ENCODE peak calls at places on chromosomes 3 and 15, in eight cellular contexts. R, E, Z, P, D, I, V and Y are unnamed samples.

GRCh38 chr3:149936812-149937230 is 33.9 kb downstream of the PFN2 start:
- DNase-seq in R (peak), E (no peak), Z (peak), P (peak), D (peak), I (no peak), V (peak), Y (peak)

GRCh38 chr3:148226246-148226645 is 471.5 kb upstream of the AGTR1 start:
- DNase-seq in R (no peak), E (no peak), Z (no peak), P (no peak), D (no peak), I (no peak), V (no peak), Y (no peak)

GRCh38 chr15:62928996-62929350 is 113.6 kb upstream of the TPM1 start:
- DNase-seq in R (peak), E (no peak), Z (no peak), P (no peak), D (no peak), I (no peak), V (peak), Y (no peak)

GRCh38 chr3:141346839-141347238 is 21.5 kb upstream of the ZBTB38 start:
- DNase-seq in R (no peak), E (no peak), Z (peak), P (no peak), D (no peak), I (no peak), V (no peak), Y (no peak)

GRCh38 chr15:99118258-99118632 is 13.4 kb downstream of the SYNM start:
- DNase-seq in R (no peak), E (no peak), Z (no peak), P (no peak), D (no peak), I (no peak), V (no peak), Y (no peak)

GRCh38 chr15:67144609-67145306 is 79.4 kb downstream of the SMAD3 start:
- DNase-seq in R (peak), E (no peak), Z (peak), P (no peak), D (peak), I (no peak), V (peak), Y (no peak)

GRCh38 chr3:5309181-5309580 is 121.7 kb downstream of the EDEM1 start:
- DNase-seq in R (no peak), E (no peak), Z (no peak), P (no peak), D (no peak), I (no peak), V (no peak), Y (no peak)

GRCh38 chr3:168884353-168884903 is 779.1 kb downstream of the MECOM start:
- DNase-seq in R (peak), E (no peak), Z (no peak), P (no peak), D (peak), I (no peak), V (peak), Y (no peak)

GRCh38 chr3:188296761-188297689 is 143.1 kb downstream of the LPP start:
- DNase-seq in R (peak), E (no peak), Z (peak), P (no peak), D (peak), I (no peak), V (peak), Y (no peak)

GRCh38 chr3:49164983-49165720 is 979 bp downstream of the CCDC71 start:
- DNase-seq in R (no peak), E (no peak), Z (no peak), P (peak), D (no peak), I (no peak), V (no peak), Y (no peak)

GRCh38 chr15:42679285-42680141 is 57.4 kb downstream of the CDAN1 start:
- DNase-seq in R (no peak), E (no peak), Z (no peak), P (no peak), D (no peak), I (no peak), V (no peak), Y (no peak)

GRCh38 chr3:183281126-183281797 is 28.2 kb downstream of the B3GNT5 start:
- DNase-seq in R (no peak), E (no peak), Z (no peak), P (no peak), D (no peak), I (no peak), V (no peak), Y (no peak)

GRCh38 chr3:130925628-130926027 is 31.7 kb downstream of the ATP2C1 start:
- DNase-seq in R (peak), E (no peak), Z (peak), P (no peak), D (peak), I (no peak), V (peak), Y (peak)

GRCh38 chr3:103308921-103309320 is 874.1 kb downstream of the ZPLD1 start:
- DNase-seq in R (no peak), E (no peak), Z (no peak), P (no peak), D (no peak), I (no peak), V (no peak), Y (no peak)

GRCh38 chr3:134496481-134497071 is 10.7 kb downstream of the CEP63 start:
- DNase-seq in R (no peak), E (no peak), Z (no peak), P (peak), D (no peak), I (no peak), V (no peak), Y (no peak)

GRCh38 chr3:149547413-149547812 is 72.9 kb downstream of the TM4SF4 start:
- DNase-seq in R (peak), E (peak), Z (no peak), P (no peak), D (peak), I (peak), V (no peak), Y (no peak)

GRCh38 chr15:48297668-48298067 is 33.6 kb upstream of the DUT start:
- DNase-seq in R (no peak), E (no peak), Z (no peak), P (no peak), D (no peak), I (no peak), V (no peak), Y (no peak)

GRCh38 chr15:98771444-98772059 is 123.2 kb downstream of the IGF1R start:
- DNase-seq in R (no peak), E (no peak), Z (no peak), P (no peak), D (no peak), I (no peak), V (no peak), Y (no peak)

GRCh38 chr3:18111702-18112311 is 313.3 kb downstream of the SATB1 start:
- DNase-seq in R (no peak), E (no peak), Z (no peak), P (peak), D (no peak), I (peak), V (no peak), Y (no peak)

GRCh38 chr3:196789773-196790419 is 50.2 kb downstream of the PAK2 start:
- DNase-seq in R (no peak), E (no peak), Z (no peak), P (no peak), D (no peak), I (no peak), V (no peak), Y (no peak)
- H3K4me3 ChIP-seq in R (no peak), E (no peak), Z (no peak), P (no peak), D (no peak), I (no peak), V (no peak), Y (no peak)

DNA sequence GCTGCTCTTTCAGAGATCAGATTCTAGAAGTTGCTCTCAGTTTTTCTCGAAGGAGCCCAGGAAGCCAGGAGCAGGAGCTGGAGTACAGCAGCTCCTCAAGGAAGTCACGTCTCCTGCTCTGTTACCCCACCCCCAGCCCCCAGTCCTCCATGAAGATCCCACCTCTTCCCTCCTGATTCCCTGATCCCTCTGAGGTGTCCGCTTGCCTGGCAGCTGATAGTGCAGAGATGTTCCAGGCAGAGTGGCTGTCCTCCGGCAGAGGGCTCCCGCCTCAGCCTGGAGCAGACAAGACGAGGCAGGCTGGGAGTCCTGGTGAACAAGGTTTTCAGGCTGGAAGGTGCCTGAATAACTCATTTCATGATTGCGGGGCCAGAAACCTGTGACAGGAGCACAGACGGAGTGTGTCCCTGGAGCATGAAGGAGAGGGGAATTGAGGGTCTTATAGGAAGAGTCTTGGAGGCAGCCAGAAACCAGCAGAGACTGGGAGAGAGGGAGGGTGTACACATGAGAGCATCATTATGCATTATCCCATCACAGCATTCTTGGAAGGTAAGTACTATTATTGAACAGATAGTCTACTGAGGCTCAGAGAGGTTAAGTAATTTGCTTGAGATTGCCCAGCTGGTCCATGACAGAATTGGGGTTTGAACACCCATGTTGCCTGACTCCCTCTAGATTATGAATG is 1.2 kb downstream of the HRH1 start:
- DNase-seq in R (peak), E (peak), Z (no peak), P (peak), D (peak), I (peak), V (peak), Y (no peak)
- H3K4me3 ChIP-seq in R (peak), E (peak), Z (no peak), P (peak), D (peak), I (peak), V (peak), Y (no peak)

DNA sequence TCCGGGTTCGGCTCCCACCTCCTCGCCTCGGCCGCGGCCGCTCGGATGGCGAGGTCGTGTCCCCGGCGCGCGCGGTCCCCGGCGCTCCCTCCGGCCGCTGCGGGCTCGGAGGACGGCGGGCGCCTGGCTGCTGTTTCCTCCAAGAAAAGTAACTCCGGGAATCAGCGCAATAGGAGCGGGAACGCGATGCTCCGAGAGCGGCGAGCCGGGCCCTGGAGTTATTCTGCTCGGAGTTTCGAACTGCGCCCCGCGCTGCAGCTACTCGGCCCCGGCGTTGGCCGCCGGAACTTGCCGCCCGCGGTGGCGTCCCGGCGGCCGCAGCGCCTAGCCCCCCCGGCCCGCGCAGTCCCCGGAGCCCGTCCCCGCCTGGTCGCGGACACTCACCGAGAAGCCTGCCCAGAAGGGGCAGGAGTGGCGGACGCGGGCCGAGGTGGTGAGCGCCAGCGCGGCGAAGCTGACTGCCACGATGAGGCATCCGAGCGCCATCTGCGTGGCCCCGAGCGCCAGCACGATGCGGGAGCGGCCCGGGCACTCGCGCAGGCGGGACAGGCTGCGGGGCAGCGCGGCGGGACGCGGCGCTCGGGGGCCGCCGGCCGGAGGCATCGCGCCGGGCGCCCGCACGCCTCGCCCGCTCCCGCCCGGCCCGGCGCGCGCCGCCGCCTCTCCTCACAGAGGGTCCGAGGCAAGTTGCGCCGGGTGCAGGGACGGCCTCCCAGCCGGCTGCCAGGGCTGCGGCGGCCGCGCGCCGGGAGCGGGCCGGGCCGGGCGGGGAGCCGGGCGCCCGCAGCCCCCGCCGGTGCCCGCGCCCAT is 251.9 kb downstream of the TJP1 start:
- DNase-seq in R (no peak), E (no peak), Z (no peak), P (peak), D (peak), I (no peak), V (no peak), Y (no peak)
- H3K4me3 ChIP-seq in R (peak), E (peak), Z (peak), P (peak), D (peak), I (peak), V (peak), Y (no peak)

DNA sequence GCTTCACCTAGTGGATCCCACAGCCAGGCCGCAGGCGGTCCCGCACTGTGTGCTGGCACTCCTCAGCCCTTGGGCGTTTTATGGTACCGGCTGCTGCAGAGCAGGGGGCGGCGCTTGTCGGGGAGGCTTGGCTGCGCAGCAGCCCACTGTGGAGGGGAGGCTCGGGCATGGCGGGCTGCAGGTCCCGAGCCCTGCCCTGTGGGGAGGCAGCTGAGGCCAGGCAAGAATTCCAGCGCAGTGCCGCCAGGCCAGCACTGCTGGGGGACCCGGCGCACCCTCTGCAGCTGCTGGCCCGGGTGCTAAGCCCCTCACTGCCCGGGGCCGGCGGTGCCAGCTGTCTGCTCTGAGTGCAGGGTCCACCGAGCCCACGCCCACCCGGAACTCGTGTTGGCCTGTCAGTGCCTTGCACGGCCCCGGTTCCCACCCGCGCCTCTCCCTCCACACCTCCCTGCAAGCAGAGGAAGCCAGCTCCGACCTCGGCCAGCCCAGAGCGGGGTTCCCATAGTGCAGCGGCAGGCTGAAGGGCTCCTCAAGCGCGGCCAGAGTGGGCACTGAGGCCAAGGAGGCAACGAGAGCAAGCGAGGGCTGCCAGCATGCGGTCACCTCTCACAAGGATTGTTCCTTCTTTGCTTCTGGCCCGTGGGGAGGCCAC is 435.0 kb upstream of the ATP10A start:
- DNase-seq in R (no peak), E (peak), Z (no peak), P (no peak), D (no peak), I (no peak), V (no peak), Y (no peak)
- H3K4me3 ChIP-seq in R (no peak), E (no peak), Z (no peak), P (no peak), D (no peak), I (no peak), V (no peak), Y (no peak)

DNA sequence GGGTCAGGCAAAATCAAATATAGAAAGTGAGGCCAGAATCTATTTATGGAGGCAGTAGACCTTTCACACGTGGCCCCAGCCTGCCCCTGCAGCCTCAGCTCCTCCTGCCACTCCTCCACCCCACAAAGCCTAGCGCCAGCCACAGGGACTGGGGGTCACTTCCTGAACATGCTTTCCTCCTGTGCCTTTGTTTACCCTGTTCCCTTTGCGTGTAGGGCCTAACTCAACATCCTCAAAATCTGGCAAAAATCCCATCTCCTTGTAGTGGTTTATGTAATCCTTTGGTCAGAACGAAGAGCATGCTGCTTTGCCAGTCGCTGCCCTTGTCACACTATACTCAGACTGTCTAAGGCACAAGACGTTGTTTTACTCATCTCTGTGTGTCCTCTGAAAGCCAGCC is 39.6 kb downstream of the KBTBD12 start:
- DNase-seq in R (no peak), E (peak), Z (no peak), P (no peak), D (no peak), I (peak), V (no peak), Y (no peak)
- H3K4me3 ChIP-seq in R (no peak), E (peak), Z (no peak), P (no peak), D (no peak), I (peak), V (no peak), Y (no peak)